ENCODE peak calls at places on chromosome 20, in eight cellular contexts. A is AG10803, S is NCI-H2081, R is EL, F is progenitor cell of endocrine pancreas, Q is left colon, T is dermis microvascular lymphatic vessel endothelial cell, E is right cardiac atrium. C is an unnamed sample.

GRCh38 chr20:51889466-51889865 is 87.1 kb upstream of the SALL4 start:
- DNase-seq in A (no peak), Q (no peak), T (no peak), F (no peak), R (no peak), E (no peak), S (no peak), C (no peak)

GRCh38 chr20:38859070-38859690 is 53.7 kb downstream of the PPP1R16B start:
- DNase-seq in F (no peak), R (no peak), A (no peak), Q (no peak), E (no peak), T (no peak), S (no peak), C (no peak)

GRCh38 chr20:20772492-20773047 is 60.1 kb upstream of the RALGAPA2 start:
- DNase-seq in S (peak), T (no peak), A (no peak), E (no peak), R (no peak), F (no peak), Q (no peak), C (no peak)

GRCh38 chr20:20520776-20521175 is 152.9 kb downstream of the INSM1 start:
- DNase-seq in E (no peak), Q (no peak), T (no peak), R (peak), F (no peak), S (no peak), A (peak), C (no peak)

GRCh38 chr20:3681931-3682820 is at the start of gene ADAM33:
- DNase-seq in T (no peak), F (no peak), Q (no peak), S (no peak), A (peak), R (peak), E (peak), C (no peak)

GRCh38 chr20:3753098-3753497 is 14.5 kb downstream of the ADISSP start:
- DNase-seq in F (no peak), T (peak), Q (no peak), E (peak), S (peak), R (peak), A (peak), C (no peak)

GRCh38 chr20:8310618-8311017 is 178.6 kb downstream of the PLCB1 start:
- DNase-seq in T (no peak), A (no peak), E (no peak), S (no peak), R (no peak), F (no peak), Q (no peak), C (no peak)

GRCh38 chr20:56522311-56522710 is 2.2 kb upstream of the FAM209A start:
- DNase-seq in E (no peak), A (no peak), Q (no peak), S (no peak), R (no peak), F (no peak), T (no peak), C (no peak)

GRCh38 chr20:20603339-20603990 is 109.0 kb downstream of the RALGAPA2 start:
- DNase-seq in Q (no peak), T (no peak), F (no peak), S (peak), E (peak), A (no peak), R (no peak), C (no peak)

GRCh38 chr20:62860924-62861691 is 514 bp downstream of the TCFL5 start:
- DNase-seq in R (peak), E (peak), S (peak), Q (peak), T (peak), A (peak), F (no peak), C (no peak)

GRCh38 chr20:42754713-42755112 is 435.0 kb downstream of the PTPRT start:
- DNase-seq in Q (no peak), R (no peak), F (no peak), E (peak), T (no peak), S (no peak), A (no peak), C (no peak)

GRCh38 chr20:25135031-25135430 is 53.1 kb upstream of the VSX1 start:
- DNase-seq in F (no peak), A (no peak), Q (no peak), S (no peak), R (no peak), E (no peak), T (no peak), C (no peak)

GRCh38 chr20:64266988-64267387 is 11.4 kb downstream of the PCMTD2 start:
- DNase-seq in E (no peak), R (no peak), T (no peak), F (no peak), Q (no peak), A (no peak), S (no peak), C (no peak)

GRCh38 chr20:43833511-43834395 is 80.9 kb upstream of the TOX2 start:
- DNase-seq in R (no peak), F (no peak), A (no peak), E (no peak), T (no peak), Q (no peak), S (no peak), C (no peak)

GRCh38 chr20:6075428-6076219 is 21.8 kb upstream of the LRRN4 start:
- DNase-seq in F (no peak), Q (no peak), E (peak), R (no peak), T (no peak), A (peak), S (no peak), C (no peak)

GRCh38 chr20:58117944-58118343 is 110.5 kb downstream of the ANKRD60 start:
- DNase-seq in Q (no peak), F (no peak), A (peak), R (peak), T (no peak), S (no peak), E (no peak), C (no peak)

GRCh38 chr20:36959242-36959641 is 7.7 kb upstream of the SAMHD1 start:
- DNase-seq in F (no peak), T (no peak), A (peak), E (no peak), S (no peak), Q (no peak), R (no peak), C (no peak)

GRCh38 chr20:37990571-37991151 is 42.6 kb downstream of the TTI1 start:
- DNase-seq in E (peak), Q (peak), F (no peak), T (peak), S (peak), A (peak), R (peak), C (no peak)

GRCh38 chr20:16804793-16805187 is 56.6 kb downstream of the OTOR start:
- DNase-seq in R (no peak), E (no peak), T (no peak), F (no peak), Q (no peak), S (no peak), A (no peak), C (no peak)

C was measured in NCI-H2227 treated with DMSO at 0.1 percent for 48 hours.